ENCODE peak calls at places on chromosomes 16 and 17, in nine cellular contexts. N is caudate nucleus; H is neural crest cell; X is stimulated activated naive CD8-positive, alpha-beta T cell treated with anti-CD3 and anti-CD28 coated beads, Interleukin-15, Interleukin-2, amounts not matched to agents 100 U/mL and 50 U/mL, for 24 hours; T is lower lobe of right lung; S is hepatic stellate cell; M is left lung; W is Caco-2; K is nephron progenitor cell. C is an unnamed sample.
A peak's percentile ranks its signal among the peaks of the same experiment; 100 is the strongest.

GRCh38 chr17:71251936-71252335 is 868.9 kb upstream of the SOX9 start:
- DNase-seq in N (no peak), H (no peak), X (no peak), T (no peak), S (no peak), M (no peak), W (no peak), K (no peak), C (no peak)

GRCh38 chr16:19071811-19072777 is 4.7 kb downstream of the COQ7 start:
- DNase-seq in N (peak; percentile 32), H (peak; percentile 59), X (peak; percentile 68), T (peak; percentile 70), S (peak; percentile 44), M (peak; percentile 45), W (peak; percentile 72), K (peak; percentile 62), C (no peak)

GRCh38 chr16:81462683-81463082 is 18.1 kb downstream of the CMIP start:
- DNase-seq in N (no peak), H (no peak), X (no peak), T (no peak), S (no peak), M (no peak), W (no peak), K (no peak), C (no peak)

GRCh38 chr16:84899414-84899813 is 79.6 kb downstream of the CRISPLD2 start:
- DNase-seq in N (no peak), H (no peak), X (no peak), T (no peak), S (no peak), M (no peak), W (no peak), K (no peak), C (no peak)

GRCh38 chr17:60142872-60143499 is 6.8 kb upstream of the CA4 start:
- DNase-seq in N (peak; percentile 64), H (peak; percentile 90), X (peak; percentile 88), T (peak; percentile 88), S (peak; percentile 75), M (peak; percentile 87), W (peak; percentile 92), K (peak; percentile 88), C (peak; percentile 93)

GRCh38 chr16:81610144-81610842 is 165.7 kb downstream of the CMIP start:
- DNase-seq in N (peak; percentile 30), H (no peak), X (no peak), T (no peak), S (peak; percentile 93), M (peak; percentile 55), W (no peak), K (no peak), C (peak; percentile 85)

GRCh38 chr16:75323198-75323597 is 71.8 kb upstream of the BCAR1 start:
- DNase-seq in N (no peak), H (no peak), X (no peak), T (no peak), S (no peak), M (no peak), W (no peak), K (no peak), C (no peak)

GRCh38 chr16:35557731-35558130 is 2098.3 kb downstream of the TP53TG3F start:
- DNase-seq in N (no peak), H (no peak), X (no peak), T (no peak), S (no peak), M (no peak), W (no peak), K (no peak), C (no peak)

GRCh38 chr16:31074073-31074813 is at the start of the genes ZNF646 and ZNF668:
- DNase-seq in N (peak; percentile 99), H (peak; percentile 92), X (peak; percentile 97), T (peak; percentile 99), S (peak; percentile 98), M (peak; percentile 99), W (peak; percentile 98), K (peak; percentile 95), C (peak; percentile 100)

GRCh38 chr17:14745122-14745521 is 444.2 kb downstream of the HS3ST3B1 start:
- DNase-seq in N (no peak), H (no peak), X (no peak), T (no peak), S (no peak), M (no peak), W (no peak), K (no peak), C (no peak)

GRCh38 chr16:15032547-15033308 is 23.1 kb downstream of the NTAN1 start:
- DNase-seq in N (no peak), H (no peak), X (no peak), T (no peak), S (no peak), M (no peak), W (no peak), K (no peak), C (peak; percentile 68)

GRCh38 chr17:17628388-17629008 is 37.0 kb upstream of the PEMT start:
- DNase-seq in N (no peak), H (no peak), X (peak; percentile 47), T (no peak), S (no peak), M (no peak), W (no peak), K (no peak), C (no peak)

GRCh38 chr17:8576895-8577294 is 53.6 kb downstream of the MYH10 start:
- DNase-seq in N (no peak), H (no peak), X (no peak), T (no peak), S (no peak), M (no peak), W (no peak), K (no peak), C (no peak)

GRCh38 chr16:55434000-55434399 is 45.0 kb upstream of the MMP2 start:
- DNase-seq in N (no peak), H (no peak), X (no peak), T (no peak), S (no peak), M (no peak), W (no peak), K (no peak), C (no peak)

GRCh38 chr17:39064374-39064773 is 87.1 kb downstream of the PLXDC1 start:
- DNase-seq in N (no peak), H (no peak), X (no peak), T (no peak), S (peak; percentile 74), M (no peak), W (no peak), K (no peak), C (no peak)

GRCh38 chr17:78272181-78272913 is 40.9 kb downstream of the TMEM235 start:
- DNase-seq in N (no peak), H (no peak), X (peak; percentile 49), T (peak; percentile 82), S (no peak), M (peak; percentile 88), W (peak; percentile 91), K (no peak), C (no peak)

GRCh38 chr17:48954300-48954755 is 9.7 kb upstream of the SNF8 start:
- DNase-seq in N (no peak), H (no peak), X (peak; percentile 22), T (no peak), S (no peak), M (no peak), W (peak; percentile 89), K (peak; percentile 36), C (no peak)

GRCh38 chr16:70563571-70563970 is 40.0 kb downstream of the SF3B3 start:
- DNase-seq in N (no peak), H (no peak), X (no peak), T (no peak), S (no peak), M (no peak), W (no peak), K (no peak), C (no peak)

GRCh38 chr17:80101946-80102706 is 745 bp downstream of the GAA start:
- DNase-seq in N (no peak), H (no peak), X (no peak), T (no peak), S (peak; percentile 51), M (peak; percentile 42), W (peak; percentile 38), K (peak; percentile 35), C (no peak)

GRCh38 chr17:69235338-69236058 is 6.9 kb upstream of the ABCA10 start:
- DNase-seq in N (peak; percentile 69), H (peak; percentile 97), X (peak; percentile 72), T (peak; percentile 64), S (peak; percentile 50), M (peak; percentile 76), W (peak; percentile 89), K (peak; percentile 90), C (peak; percentile 84)

GRCh38 chr17:28030386-28030785 is 12.1 kb upstream of the NLK start:
- DNase-seq in N (no peak), H (no peak), X (no peak), T (no peak), S (no peak), M (peak; percentile 40), W (no peak), K (no peak), C (no peak)

GRCh38 chr16:50059111-50059510 is 6.7 kb upstream of the HEATR3 start:
- DNase-seq in N (no peak), H (no peak), X (no peak), T (no peak), S (no peak), M (no peak), W (no peak), K (no peak), C (no peak)

GRCh38 chr17:48522031-48522593 is 8.7 kb downstream of the HOXB1 start:
- DNase-seq in N (no peak), H (no peak), X (no peak), T (no peak), S (peak; percentile 41), M (peak; percentile 37), W (peak; percentile 91), K (peak; percentile 67), C (no peak)